ENCODE peak calls at places on chromosomes 5 and 9, in four cellular contexts. B is GM23338, R is HCT116, Y is PC-3. S is an unnamed sample.

GRCh38 chr9:88949425-88949824 is 41.8 kb upstream of the S1PR3 start:
- DNase-seq in B (no peak), Y (no peak), R (no peak), S (no peak)

GRCh38 chr5:149697001-149697400 is 33.1 kb upstream of the PPARGC1B start:
- DNase-seq in B (no peak), R (no peak), Y (peak; percentile 89), S (no peak)

GRCh38 chr5:176415240-176416122 is 858 bp downstream of the CLTB start:
- DNase-seq in B (peak; percentile 60), R (no peak), Y (peak; percentile 82), S (no peak)

GRCh38 chr5:58922392-58923171 is 339.7 kb downstream of the RAB3C start:
- DNase-seq in R (no peak), B (no peak), Y (peak; percentile 58), S (no peak)

GRCh38 chr9:112338561-112338960 is 5.1 kb upstream of the PTBP3 start:
- DNase-seq in B (no peak), R (peak; percentile 66), Y (no peak), S (no peak)

GRCh38 chr9:34898846-34899245 is 59.2 kb upstream of the PHF24 start:
- DNase-seq in R (no peak), Y (no peak), B (no peak), S (no peak)

GRCh38 chr5:14208071-14209021 is 65.2 kb downstream of the TRIO start:
- DNase-seq in Y (peak; percentile 66), B (no peak), R (no peak), S (no peak)

GRCh38 chr9:13267743-13268142 is 11.7 kb downstream of the MPDZ start:
- DNase-seq in R (no peak), Y (peak; percentile 86), B (peak; percentile 22), S (no peak)

GRCh38 chr9:76023715-76024195 is 133.3 kb downstream of the PCSK5 start:
- DNase-seq in B (peak; percentile 26), R (peak; percentile 39), Y (no peak), S (peak; percentile 16)

GRCh38 chr9:92468206-92468605 is 14.1 kb downstream of the ASPN start:
- DNase-seq in B (no peak), R (no peak), Y (no peak), S (no peak)

GRCh38 chr5:135546912-135547311 is 11.1 kb upstream of the NEUROG1 start:
- DNase-seq in R (no peak), Y (no peak), B (no peak), S (no peak)

GRCh38 chr5:13251623-13252367 is 692.7 kb downstream of the DNAH5 start:
- DNase-seq in Y (no peak), B (peak; percentile 36), R (no peak), S (no peak)

GRCh38 chr5:41371741-41372140 is 138.7 kb downstream of the PLCXD3 start:
- DNase-seq in Y (peak; percentile 74), R (no peak), B (no peak), S (no peak)

GRCh38 chr5:41369799-41370198 is 140.6 kb downstream of the PLCXD3 start:
- DNase-seq in B (no peak), Y (no peak), R (no peak), S (no peak)

GRCh38 chr5:41370482-41370881 is 139.9 kb downstream of the PLCXD3 start:
- DNase-seq in B (no peak), Y (no peak), R (no peak), S (no peak)

GRCh38 chr5:41363343-41363986 is 146.9 kb downstream of the PLCXD3 start:
- DNase-seq in B (no peak), Y (no peak), R (no peak), S (no peak)

DNA sequence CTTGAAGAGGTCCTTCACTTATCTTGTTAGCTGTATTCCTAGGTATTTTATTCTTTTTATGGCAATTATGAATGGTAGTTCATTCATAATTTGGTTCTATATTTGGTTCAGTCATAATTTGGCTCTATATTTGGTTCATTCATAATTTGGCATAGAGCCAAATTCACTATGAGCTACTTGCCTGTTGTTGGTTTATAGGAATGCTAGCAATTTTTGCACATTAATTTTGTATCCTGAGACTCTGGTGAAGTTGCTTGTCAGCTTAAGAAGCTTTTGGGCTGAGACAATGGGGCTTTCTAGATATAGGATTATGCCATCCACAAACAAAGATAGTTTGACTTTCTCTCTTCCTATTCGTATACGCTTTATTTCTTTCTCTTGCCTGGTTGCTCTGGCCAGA is 142.2 kb downstream of the PLCXD3 start:
- DNase-seq in R (no peak), B (no peak), Y (peak; percentile 34), S (no peak)
- TF ChIP-seq EZH2phosphoT487 in R (no peak), B (no peak), Y (no peak), S (no peak)

GRCh38 chr5:79694183-79694582 is 4.5 kb downstream of the CMYA5 start:
- DNase-seq in B (no peak), Y (no peak), R (no peak), S (peak; percentile 10)

GRCh38 chr5:79695501-79695900 is 5.9 kb downstream of the CMYA5 start:
- DNase-seq in R (no peak), Y (no peak), B (no peak), S (no peak)

GRCh38 chr5:79692586-79692985 is 3.0 kb downstream of the CMYA5 start:
- DNase-seq in Y (peak; percentile 6), R (no peak), B (no peak), S (no peak)

GRCh38 chr5:79697222-79698164 is 7.9 kb downstream of the CMYA5 start:
- DNase-seq in Y (no peak), B (no peak), R (no peak), S (no peak)

DNA sequence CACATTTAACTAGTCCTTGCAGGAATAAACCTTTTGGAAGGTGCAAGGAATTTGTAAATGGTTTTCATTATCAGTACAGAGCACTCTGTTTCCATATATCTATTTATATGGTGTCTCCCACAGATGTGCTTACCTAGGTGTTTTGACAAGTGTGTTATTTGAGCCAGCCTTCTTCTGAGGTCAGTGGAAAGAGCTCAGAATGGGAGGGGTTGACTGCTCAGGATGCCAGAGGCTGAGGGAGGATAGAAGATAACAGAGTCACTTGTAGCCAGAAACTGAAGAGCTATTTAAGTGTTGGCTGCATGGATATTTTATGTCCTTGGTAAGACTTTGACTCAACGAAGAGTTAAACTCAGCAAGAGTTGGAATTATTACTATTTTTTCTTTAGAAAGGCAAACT is 5.0 kb downstream of the CMYA5 start:
- DNase-seq in B (peak; percentile 33), R (no peak), Y (no peak), S (peak; percentile 81)
- H3K4me3 ChIP-seq in B (no peak overlapping the region), R (no peak overlapping the region), Y (no peak overlapping the region), S (no peak overlapping the region)

DNA sequence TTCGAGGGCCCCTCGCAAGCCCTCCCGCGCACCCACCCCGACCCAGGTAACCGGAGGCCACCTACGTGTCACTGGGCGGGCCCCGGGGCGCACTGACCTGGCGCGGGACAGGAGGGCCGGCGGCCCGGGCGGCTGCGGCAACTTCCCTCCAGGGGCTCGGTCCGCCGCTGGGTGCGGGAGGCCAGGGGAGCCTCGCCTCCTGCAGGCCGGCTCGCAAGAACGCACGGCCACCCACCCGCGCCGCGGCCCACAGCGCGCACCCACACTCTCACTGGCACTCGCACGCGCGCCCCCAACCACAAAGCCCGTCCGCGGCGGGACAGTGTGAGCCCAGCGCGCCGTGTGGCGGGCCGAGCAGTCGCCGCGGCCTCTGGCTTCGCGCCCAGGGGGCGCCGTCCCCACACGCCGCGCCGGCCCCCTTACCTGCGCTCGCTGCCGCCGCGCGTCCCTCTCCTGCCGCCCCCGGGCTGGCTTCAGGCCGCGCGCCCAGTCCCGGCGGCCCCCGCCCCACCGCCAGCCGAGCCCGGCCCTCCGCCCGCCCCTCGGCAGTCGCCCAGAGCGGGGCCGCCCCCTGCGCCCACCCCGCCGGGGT is 430 bp downstream of the LPAR1 start:
- DNase-seq in Y (peak; percentile 42), R (peak; percentile 3), B (peak; percentile 82), S (peak; percentile 36)
- TF ChIP-seq EZH2phosphoT487 in Y (no peak), R (no peak), B (no peak), S (no peak)

GRCh38 chr9:95764920-95765319 is 110.6 kb upstream of the ERCC6L2 start:
- DNase-seq in Y (no peak), B (no peak), R (no peak), S (no peak)
- H3K4me3 ChIP-seq in Y (no peak overlapping the region), B (no peak overlapping the region), R (no peak overlapping the region), S (no peak overlapping the region)

GRCh38 chr5:132747064-132747692 is at the start of gene CCNI2:
- DNase-seq in Y (no peak), R (no peak), B (peak; percentile 64), S (no peak)
- TF ChIP-seq EZH2phosphoT487 in Y (no peak), R (no peak), B (no peak), S (no peak)

DNA sequence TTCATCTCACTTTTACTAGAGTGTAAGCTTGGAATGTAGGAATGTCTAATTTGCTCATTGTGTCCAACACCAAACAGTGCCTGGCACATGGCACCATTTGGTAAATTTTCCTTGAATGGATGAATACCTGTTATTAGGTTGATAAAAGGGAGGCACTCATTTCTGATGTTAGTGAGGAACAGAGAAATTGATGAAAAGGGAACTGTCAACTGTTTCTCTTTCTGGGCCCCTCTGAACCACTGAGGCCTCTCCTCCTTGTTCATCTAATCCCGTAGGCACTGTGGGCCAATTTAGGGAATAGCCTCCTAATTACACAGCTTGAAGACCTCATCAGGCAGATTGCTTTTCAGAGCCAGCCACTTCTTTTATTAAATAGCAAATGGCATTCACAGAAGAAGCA is 22.5 kb downstream of the MRRF start:
- DNase-seq in B (no peak), R (no peak), Y (no peak), S (no peak)
- H3K4me3 ChIP-seq in B (no peak overlapping the region), R (no peak overlapping the region), Y (no peak overlapping the region), S (no peak overlapping the region)

DNA sequence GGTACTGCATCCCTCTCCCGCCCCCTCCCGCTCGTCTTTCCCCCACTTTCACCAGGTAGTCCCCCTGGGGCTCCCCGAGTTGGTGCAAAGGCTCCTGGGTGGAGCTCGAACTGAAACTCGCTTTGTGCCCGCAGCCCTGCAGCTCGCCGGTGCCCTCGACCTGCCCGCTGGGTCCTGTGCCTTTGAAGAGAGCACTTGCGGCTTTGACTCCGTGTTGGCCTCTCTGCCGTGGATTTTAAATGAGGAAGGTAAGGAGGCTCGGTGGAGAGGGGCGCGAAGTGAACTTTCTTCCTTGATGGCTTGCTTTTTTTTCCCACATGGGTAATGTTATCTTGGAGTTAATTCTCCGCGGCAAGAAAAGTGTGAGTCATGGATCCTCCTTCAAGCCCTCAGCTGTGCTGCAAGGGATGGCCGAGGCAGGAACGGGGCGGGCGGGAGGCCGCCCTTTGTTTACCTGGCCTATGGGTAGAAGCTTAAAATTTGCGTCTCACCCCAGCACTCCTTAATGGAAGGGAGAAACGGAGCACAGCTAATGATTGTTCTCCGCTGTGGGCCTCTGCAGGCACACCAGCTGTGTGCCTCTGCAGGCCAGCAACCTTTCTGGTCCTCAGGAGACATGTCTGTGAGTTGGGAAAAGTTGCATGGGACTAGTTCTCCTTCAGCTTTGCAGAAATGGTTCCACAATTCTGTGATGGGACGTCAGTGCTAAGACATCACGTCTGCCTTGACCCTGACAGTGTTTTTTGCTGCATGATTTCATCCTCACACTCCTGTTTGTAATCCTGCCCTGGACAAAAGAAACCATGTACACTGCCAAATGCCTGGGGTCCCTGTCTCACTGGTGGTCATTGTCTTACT is 1.0 kb downstream of the MAMDC2 start:
- DNase-seq in R (no peak), B (peak; percentile 66), Y (no peak), S (peak; percentile 80)
- TF ChIP-seq EZH2phosphoT487 in R (no peak), B (no peak), Y (no peak), S (no peak)

GRCh38 chr5:131528682-131529081 is 106.3 kb downstream of the RAPGEF6 start:
- DNase-seq in B (no peak), Y (no peak), R (no peak), S (no peak)

GRCh38 chr5:131532016-131532640 is 102.9 kb downstream of the RAPGEF6 start:
- DNase-seq in B (no peak), R (no peak), Y (no peak), S (peak; percentile 17)

GRCh38 chr5:131534995-131535394 is 100.0 kb downstream of the RAPGEF6 start:
- DNase-seq in R (no peak), B (no peak), Y (no peak), S (no peak)

GRCh38 chr5:131533844-131534243 is 101.2 kb downstream of the RAPGEF6 start:
- DNase-seq in B (peak; percentile 27), R (no peak), Y (no peak), S (no peak)

GRCh38 chr5:131530706-131531331 is 104.2 kb downstream of the RAPGEF6 start:
- DNase-seq in Y (no peak), R (no peak), B (no peak), S (no peak)
- H3K4me3 ChIP-seq in Y (no peak overlapping the region), R (no peak overlapping the region), B (no peak overlapping the region), S (no peak overlapping the region)

S was measured in MM.1S.